ENCODE peak calls at places on chromosomes 13 and 19, in eight cellular contexts. G, E, Z, F, N, Q, D and C are unnamed samples.
A peak's percentile ranks its signal among the peaks of the same experiment; 100 is the strongest.

GRCh38 chr13:24406524-24406923 is 97.1 kb downstream of the C1QTNF9 start:
- DNase-seq in E (no peak), Z (no peak), F (no peak), N (no peak), Q (no peak), D (no peak), G (no peak), C (no peak)

GRCh38 chr19:29804493-29804892 is 7.3 kb upstream of the CCNE1 start:
- DNase-seq in N (no peak), D (no peak), E (no peak), Q (no peak), F (no peak), Z (no peak), G (no peak), C (no peak)

GRCh38 chr19:33508941-33509614 is 12.5 kb downstream of the PEPD start:
- DNase-seq in Q (no peak), D (no peak), E (no peak), G (no peak), N (peak; percentile 53), F (no peak), Z (no peak), C (no peak)

GRCh38 chr19:11377237-11377636 is 2.8 kb downstream of the SWSAP1 start:
- DNase-seq in F (peak; percentile 62), Z (peak; percentile 84), N (peak; percentile 80), G (no peak), Q (no peak), D (peak; percentile 64), E (no peak), C (no peak)

GRCh38 chr13:85575110-85575509 is 224.1 kb downstream of the SLITRK6 start:
- DNase-seq in Z (no peak), N (no peak), Q (no peak), D (no peak), E (no peak), G (no peak), F (no peak), C (no peak)

GRCh38 chr13:46804391-46804815 is 7.4 kb upstream of the ESD start:
- DNase-seq in F (peak; percentile 74), Q (no peak), G (no peak), E (no peak), D (no peak), Z (no peak), N (no peak), C (peak; percentile 46)

GRCh38 chr19:54462072-54462712 is 1.4 kb downstream of the LENG9 start:
- DNase-seq in F (peak; percentile 19), Z (no peak), Q (no peak), N (peak; percentile 37), E (peak; percentile 50), G (peak; percentile 69), D (peak; percentile 56), C (no peak)

GRCh38 chr13:22111961-22112360 is 441.1 kb downstream of the FGF9 start:
- DNase-seq in D (no peak), E (no peak), F (no peak), G (no peak), Q (no peak), Z (no peak), N (no peak), C (no peak)

GRCh38 chr19:50669319-50670101 is 20.3 kb downstream of the C19orf81 start:
- DNase-seq in F (no peak), G (peak; percentile 32), Z (no peak), N (no peak), Q (no peak), E (peak; percentile 30), D (no peak), C (no peak)

GRCh38 chr13:28440774-28441532 is 54.0 kb downstream of the FLT1 start:
- DNase-seq in N (no peak), F (no peak), Z (no peak), E (no peak), Q (no peak), D (no peak), G (no peak), C (no peak)

GRCh38 chr13:43270043-43270830 is 246.9 kb downstream of the DNAJC15 start:
- DNase-seq in E (no peak), F (no peak), D (no peak), G (no peak), Z (no peak), N (no peak), Q (no peak), C (no peak)

DNA sequence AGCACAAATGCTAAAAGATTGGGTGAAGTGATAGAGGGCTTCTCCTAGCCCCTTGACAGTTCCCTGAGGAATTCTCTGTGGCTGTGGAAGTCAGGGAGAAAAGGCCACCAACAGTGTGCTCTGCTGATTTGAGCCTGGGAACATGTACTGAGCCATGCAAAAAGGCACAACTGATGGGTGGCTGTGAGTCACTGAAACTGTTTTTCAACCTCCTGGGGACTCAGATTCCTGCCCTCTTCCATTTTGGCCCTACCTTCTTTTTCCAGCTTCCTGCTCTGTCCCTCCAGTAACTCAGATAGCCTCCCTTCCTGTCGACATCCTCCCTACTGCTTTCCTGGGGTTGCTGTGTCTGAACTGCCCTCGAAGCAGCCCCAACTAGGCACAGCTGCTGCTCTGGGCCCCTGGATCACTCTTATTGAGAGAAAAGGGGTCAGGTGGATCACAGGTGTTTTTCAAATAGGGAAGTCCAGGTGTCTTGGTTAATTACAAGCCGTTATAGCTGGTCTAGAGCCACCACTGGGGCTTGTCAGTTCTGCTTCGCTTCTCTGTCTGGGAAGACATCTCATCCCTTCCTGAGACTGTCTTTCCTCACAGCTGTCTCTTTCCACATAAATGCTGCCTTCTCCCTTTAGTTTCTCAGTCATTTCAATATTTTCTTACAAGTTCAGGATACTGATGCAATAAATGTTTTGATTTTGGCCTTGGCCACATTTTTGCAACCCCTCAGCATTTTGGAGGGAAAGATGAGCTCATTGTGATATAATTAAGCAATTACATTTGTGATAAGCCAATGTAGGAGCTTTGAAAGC is 13.8 kb downstream of the FAM124A start:
- DNase-seq in D (no peak), E (no peak), G (no peak), N (no peak), Z (no peak), F (peak; percentile 43), Q (no peak), C (no peak)
- H3K4me1 ChIP-seq in D (no peaks in the 10 kb centered on the region), E (peaks cover 5% of the 10 kb centered on the region), G (no peaks in the 10 kb centered on the region), N (no peaks in the 10 kb centered on the region), Z (no peaks in the 10 kb centered on the region), F (peaks cover 18% of the 10 kb centered on the region), Q (no peaks in the 10 kb centered on the region), C (no peaks in the 10 kb centered on the region)

DNA sequence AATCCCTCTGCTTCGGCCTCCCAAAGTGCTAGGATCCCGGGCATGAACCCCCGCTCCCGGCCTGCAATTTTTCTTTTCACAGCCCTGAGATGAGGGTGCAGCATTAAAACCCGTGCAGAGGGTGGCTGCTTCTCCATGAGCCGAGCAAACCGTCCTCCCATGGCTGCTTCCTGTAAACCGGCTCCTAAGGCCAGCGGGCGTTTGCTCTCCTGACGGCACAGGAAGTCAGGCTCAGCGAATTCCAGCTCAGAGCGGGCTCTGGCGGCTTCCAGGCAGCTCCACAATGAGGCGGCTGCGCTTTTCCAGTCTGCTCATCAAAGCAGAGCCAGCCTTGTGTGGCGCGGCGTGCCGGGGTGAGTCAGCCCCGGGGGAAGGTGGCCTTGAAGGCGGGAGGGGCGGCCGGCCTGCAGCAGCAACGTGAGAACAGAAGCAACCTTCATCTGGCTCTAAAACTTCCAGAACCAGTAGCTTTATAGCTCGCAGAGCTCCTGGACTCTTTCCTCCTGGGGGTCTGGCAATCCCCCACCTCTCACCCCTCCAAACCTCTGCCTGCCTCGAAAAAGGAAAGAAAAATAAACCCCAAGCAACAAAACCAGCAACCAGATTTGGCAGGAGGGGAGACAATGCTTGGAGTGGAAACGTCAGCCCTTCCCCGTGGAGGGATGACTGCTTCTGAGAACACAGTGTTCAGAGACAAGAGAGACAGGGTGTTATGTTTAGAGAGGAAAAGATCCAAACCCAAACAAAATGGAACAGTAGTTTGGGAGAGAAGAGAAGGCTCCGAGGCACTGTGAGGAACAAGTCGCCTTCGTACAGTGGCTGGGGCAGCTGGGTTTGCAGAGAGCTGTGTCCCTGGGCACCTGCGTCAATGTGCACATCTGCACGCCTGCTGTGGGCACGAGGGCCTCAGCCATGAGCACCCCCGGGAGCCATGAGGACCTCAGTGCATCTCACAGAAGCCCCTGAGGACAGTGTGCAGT is 67.8 kb downstream of the GADD45B start:
- DNase-seq in N (peak; percentile 98), D (peak; percentile 90), G (peak; percentile 95), F (peak; percentile 96), Q (peak; percentile 91), E (peak; percentile 91), Z (peak; percentile 93), C (no peak)
- H3K4me1 ChIP-seq in N (peaks cover 40% of the 10 kb centered on the region), D (peaks cover 12% of the 10 kb centered on the region), G (peaks cover 9% of the 10 kb centered on the region), F (peaks cover 84% of the 10 kb centered on the region), Q (peaks cover 2% of the 10 kb centered on the region), E (peaks cover 68% of the 10 kb centered on the region), Z (peaks cover 19% of the 10 kb centered on the region), C (peaks cover 70% of the 10 kb centered on the region)

GRCh38 chr13:27304611-27305010 is 34.0 kb downstream of the RASL11A start:
- DNase-seq in N (no peak), Z (no peak), E (no peak), Q (no peak), D (no peak), F (no peak), G (no peak), C (no peak)
- H3K4me1 ChIP-seq in N (no peaks in the 10 kb centered on the region), Z (no peaks in the 10 kb centered on the region), E (no peaks in the 10 kb centered on the region), Q (no peaks in the 10 kb centered on the region), D (no peaks in the 10 kb centered on the region), F (peaks cover 6% of the 10 kb centered on the region), G (no peaks in the 10 kb centered on the region), C (no peaks in the 10 kb centered on the region)

GRCh38 chr19:4088065-4088679 is 21.5 kb upstream of the ZBTB7A start:
- DNase-seq in D (no peak), E (no peak), Q (no peak), Z (no peak), N (no peak), G (no peak), F (no peak), C (no peak)
- H3K4me1 ChIP-seq in D (peaks cover 3% of the 10 kb centered on the region), E (peaks cover 15% of the 10 kb centered on the region), Q (no peaks in the 10 kb centered on the region), Z (no peaks in the 10 kb centered on the region), N (no peaks in the 10 kb centered on the region), G (no peaks in the 10 kb centered on the region), F (no peaks in the 10 kb centered on the region), C (no peaks in the 10 kb centered on the region)

GRCh38 chr13:61255035-61255796 is 160.4 kb downstream of the PCDH20 start:
- DNase-seq in Q (no peak), D (no peak), F (no peak), Z (no peak), N (no peak), G (no peak), E (no peak), C (no peak)

GRCh38 chr13:61246351-61246750 is 169.3 kb downstream of the PCDH20 start:
- DNase-seq in Q (no peak), F (no peak), N (no peak), E (no peak), G (no peak), Z (no peak), D (no peak), C (no peak)

GRCh38 chr13:61253105-61253877 is 162.4 kb downstream of the PCDH20 start:
- DNase-seq in F (no peak), D (no peak), Q (no peak), N (no peak), E (no peak), Z (no peak), G (no peak), C (no peak)

GRCh38 chr13:61247149-61247936 is 168.3 kb downstream of the PCDH20 start:
- DNase-seq in E (no peak), Q (no peak), D (no peak), G (no peak), F (no peak), Z (no peak), N (no peak), C (no peak)

GRCh38 chr13:61252213-61252612 is 163.4 kb downstream of the PCDH20 start:
- DNase-seq in N (no peak), Q (no peak), E (no peak), Z (no peak), G (no peak), D (no peak), F (no peak), C (no peak)
- H3K4me1 ChIP-seq in N (no peaks in the 10 kb centered on the region), Q (no peaks in the 10 kb centered on the region), E (no peaks in the 10 kb centered on the region), Z (no peaks in the 10 kb centered on the region), G (no peaks in the 10 kb centered on the region), D (no peaks in the 10 kb centered on the region), F (no peaks in the 10 kb centered on the region), C (no peaks in the 10 kb centered on the region)